ENCODE peak calls at places on chromosomes 5 and 9, in nine cellular contexts. One of them, this sample, is unnamed.

GRCh38 chr5:162248107-162248713 is 180.6 kb downstream of the GABRG2 start:
- DNase-seq in foreskin fibroblast: no peak
- DNase-seq in endothelial cell: peak
- DNase-seq in suprapubic skin: no peak
- DNase-seq in astrocyte of the cerebellum: no peak
- DNase-seq in GM12865: no peak
- DNase-seq in OCI-LY7: peak
- DNase-seq in uterus: no peak
- DNase-seq in mucosa of descending colon: no peak
- DNase-seq in this sample: no peak

GRCh38 chr5:89308606-89309040 is 425.6 kb upstream of the MEF2C start:
- DNase-seq in foreskin fibroblast: no peak
- DNase-seq in endothelial cell: no peak
- DNase-seq in suprapubic skin: no peak
- DNase-seq in astrocyte of the cerebellum: no peak
- DNase-seq in GM12865: peak
- DNase-seq in OCI-LY7: no peak
- DNase-seq in uterus: no peak
- DNase-seq in mucosa of descending colon: no peak
- DNase-seq in this sample: no peak

GRCh38 chr9:131503626-131504465 is 1.1 kb downstream of the POMT1 start:
- DNase-seq in foreskin fibroblast: peak
- DNase-seq in endothelial cell: no peak
- DNase-seq in suprapubic skin: no peak
- DNase-seq in astrocyte of the cerebellum: no peak
- DNase-seq in GM12865: peak
- DNase-seq in OCI-LY7: no peak
- DNase-seq in uterus: no peak
- DNase-seq in mucosa of descending colon: peak
- DNase-seq in this sample: no peak

GRCh38 chr5:39947657-39948056 is 522.9 kb upstream of the DAB2 start:
- DNase-seq in foreskin fibroblast: no peak
- DNase-seq in endothelial cell: no peak
- DNase-seq in suprapubic skin: no peak
- DNase-seq in astrocyte of the cerebellum: peak
- DNase-seq in GM12865: no peak
- DNase-seq in OCI-LY7: no peak
- DNase-seq in uterus: no peak
- DNase-seq in mucosa of descending colon: no peak
- DNase-seq in this sample: no peak

GRCh38 chr5:69505306-69505705 is 12.7 kb downstream of the OCLN start:
- DNase-seq in foreskin fibroblast: no peak
- DNase-seq in endothelial cell: no peak
- DNase-seq in suprapubic skin: no peak
- DNase-seq in astrocyte of the cerebellum: no peak
- DNase-seq in GM12865: no peak
- DNase-seq in OCI-LY7: no peak
- DNase-seq in uterus: no peak
- DNase-seq in mucosa of descending colon: no peak
- DNase-seq in this sample: no peak

GRCh38 chr9:131382850-131383729 is 10.8 kb upstream of the PRRC2B start:
- DNase-seq in foreskin fibroblast: peak
- DNase-seq in endothelial cell: no peak
- DNase-seq in suprapubic skin: no peak
- DNase-seq in astrocyte of the cerebellum: peak
- DNase-seq in GM12865: no peak
- DNase-seq in OCI-LY7: no peak
- DNase-seq in uterus: peak
- DNase-seq in mucosa of descending colon: no peak
- DNase-seq in this sample: no peak

GRCh38 chr5:67404261-67405100 is 207.9 kb upstream of the CD180 start:
- DNase-seq in foreskin fibroblast: peak
- DNase-seq in endothelial cell: no peak
- DNase-seq in suprapubic skin: no peak
- DNase-seq in astrocyte of the cerebellum: no peak
- DNase-seq in GM12865: no peak
- DNase-seq in OCI-LY7: no peak
- DNase-seq in uterus: no peak
- DNase-seq in mucosa of descending colon: no peak
- DNase-seq in this sample: no peak

GRCh38 chr9:122095010-122095767 is 2.1 kb upstream of the TTLL11 start:
- DNase-seq in foreskin fibroblast: peak
- DNase-seq in endothelial cell: peak
- DNase-seq in suprapubic skin: peak
- DNase-seq in astrocyte of the cerebellum: peak
- DNase-seq in GM12865: peak
- DNase-seq in OCI-LY7: peak
- DNase-seq in uterus: peak
- DNase-seq in mucosa of descending colon: peak
- DNase-seq in this sample: no peak

GRCh38 chr5:109682383-109682782 is 7.3 kb upstream of the MAN2A1 start:
- DNase-seq in foreskin fibroblast: no peak
- DNase-seq in endothelial cell: no peak
- DNase-seq in suprapubic skin: no peak
- DNase-seq in astrocyte of the cerebellum: no peak
- DNase-seq in GM12865: no peak
- DNase-seq in OCI-LY7: no peak
- DNase-seq in uterus: no peak
- DNase-seq in mucosa of descending colon: no peak
- DNase-seq in this sample: no peak

GRCh38 chr9:84897362-84898094 is 228.0 kb downstream of the NTRK2 start:
- DNase-seq in foreskin fibroblast: no peak
- DNase-seq in endothelial cell: no peak
- DNase-seq in suprapubic skin: no peak
- DNase-seq in astrocyte of the cerebellum: no peak
- DNase-seq in GM12865: no peak
- DNase-seq in OCI-LY7: no peak
- DNase-seq in uterus: no peak
- DNase-seq in mucosa of descending colon: no peak
- DNase-seq in this sample: no peak

GRCh38 chr9:70601000-70601929 is 186.8 kb upstream of the KLF9 start:
- DNase-seq in foreskin fibroblast: peak
- DNase-seq in endothelial cell: no peak
- DNase-seq in suprapubic skin: peak
- DNase-seq in astrocyte of the cerebellum: peak
- DNase-seq in GM12865: no peak
- DNase-seq in OCI-LY7: no peak
- DNase-seq in uterus: peak
- DNase-seq in mucosa of descending colon: peak
- DNase-seq in this sample: no peak

GRCh38 chr9:129998491-129999122 is 44.4 kb downstream of the FNBP1 start:
- DNase-seq in foreskin fibroblast: no peak
- DNase-seq in endothelial cell: no peak
- DNase-seq in suprapubic skin: no peak
- DNase-seq in astrocyte of the cerebellum: no peak
- DNase-seq in GM12865: peak
- DNase-seq in OCI-LY7: peak
- DNase-seq in uterus: no peak
- DNase-seq in mucosa of descending colon: no peak
- DNase-seq in this sample: no peak

GRCh38 chr5:176697929-176698520 is 50.7 kb downstream of the TSPAN17 start:
- DNase-seq in foreskin fibroblast: no peak
- DNase-seq in endothelial cell: no peak
- DNase-seq in suprapubic skin: no peak
- DNase-seq in astrocyte of the cerebellum: no peak
- DNase-seq in GM12865: no peak
- DNase-seq in OCI-LY7: no peak
- DNase-seq in uterus: no peak
- DNase-seq in mucosa of descending colon: no peak
- DNase-seq in this sample: no peak

GRCh38 chr5:177366528-177367322 is 9.0 kb downstream of the RGS14 start:
- DNase-seq in foreskin fibroblast: peak
- DNase-seq in endothelial cell: peak
- DNase-seq in suprapubic skin: peak
- DNase-seq in astrocyte of the cerebellum: peak
- DNase-seq in GM12865: no peak
- DNase-seq in OCI-LY7: no peak
- DNase-seq in uterus: peak
- DNase-seq in mucosa of descending colon: peak
- DNase-seq in this sample: peak

GRCh38 chr5:123700624-123701023 is 188.6 kb downstream of the CSNK1G3 start:
- DNase-seq in foreskin fibroblast: peak
- DNase-seq in endothelial cell: no peak
- DNase-seq in suprapubic skin: no peak
- DNase-seq in astrocyte of the cerebellum: peak
- DNase-seq in GM12865: no peak
- DNase-seq in OCI-LY7: no peak
- DNase-seq in uterus: peak
- DNase-seq in mucosa of descending colon: no peak
- DNase-seq in this sample: no peak

GRCh38 chr5:96597441-96598020 is 64.6 kb upstream of the CAST start:
- DNase-seq in foreskin fibroblast: peak
- DNase-seq in endothelial cell: no peak
- DNase-seq in suprapubic skin: no peak
- DNase-seq in astrocyte of the cerebellum: no peak
- DNase-seq in GM12865: no peak
- DNase-seq in OCI-LY7: no peak
- DNase-seq in uterus: no peak
- DNase-seq in mucosa of descending colon: no peak
- DNase-seq in this sample: no peak

GRCh38 chr5:96590796-96591195 is 71.4 kb upstream of the CAST start:
- DNase-seq in foreskin fibroblast: peak
- DNase-seq in endothelial cell: no peak
- DNase-seq in suprapubic skin: no peak
- DNase-seq in astrocyte of the cerebellum: no peak
- DNase-seq in GM12865: no peak
- DNase-seq in OCI-LY7: no peak
- DNase-seq in uterus: no peak
- DNase-seq in mucosa of descending colon: no peak
- DNase-seq in this sample: no peak

GRCh38 chr5:96601200-96601599 is 61.0 kb upstream of the CAST start:
- DNase-seq in foreskin fibroblast: no peak
- DNase-seq in endothelial cell: no peak
- DNase-seq in suprapubic skin: no peak
- DNase-seq in astrocyte of the cerebellum: no peak
- DNase-seq in GM12865: no peak
- DNase-seq in OCI-LY7: no peak
- DNase-seq in uterus: no peak
- DNase-seq in mucosa of descending colon: no peak
- DNase-seq in this sample: no peak

DNA sequence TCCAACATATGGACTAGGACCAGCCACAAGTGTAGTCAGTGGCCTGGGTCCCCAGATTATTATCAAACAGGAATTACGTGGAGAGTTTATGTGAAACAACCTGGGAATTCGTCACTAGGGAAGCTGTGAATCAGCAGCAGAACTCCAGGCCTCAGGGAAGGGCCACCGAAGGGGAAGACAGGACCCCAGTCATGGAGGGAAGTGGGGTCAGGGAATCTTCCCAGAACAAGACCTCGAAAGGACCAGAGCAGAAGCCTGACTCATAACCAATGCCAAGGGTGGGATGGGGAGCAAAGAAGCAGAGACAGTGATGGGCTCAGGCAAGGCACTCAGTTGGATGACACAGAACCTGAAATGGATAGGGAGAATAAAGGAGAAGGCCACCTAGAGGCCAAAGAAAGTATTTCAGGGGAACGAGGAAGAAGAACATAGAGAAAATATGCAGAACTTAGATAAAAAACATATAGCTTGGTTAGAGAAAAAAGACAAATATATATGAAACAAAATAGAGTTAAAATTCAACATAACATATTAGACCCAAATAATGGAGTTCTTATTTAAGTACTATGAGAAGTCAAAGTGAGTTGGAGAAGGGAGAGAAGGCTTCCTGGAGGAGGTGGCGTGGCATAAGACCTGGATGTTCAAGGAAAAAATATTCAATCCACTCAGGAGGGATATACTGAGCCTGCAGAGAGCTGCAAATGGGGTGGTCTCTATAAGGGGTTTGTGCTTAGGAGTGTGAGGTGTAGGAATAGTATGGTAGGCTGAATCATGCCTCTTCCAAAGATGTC is 66.7 kb upstream of the CAST start:
- DNase-seq in foreskin fibroblast: peak
- DNase-seq in endothelial cell: no peak
- DNase-seq in suprapubic skin: no peak
- DNase-seq in astrocyte of the cerebellum: no peak
- DNase-seq in GM12865: peak
- DNase-seq in OCI-LY7: peak
- DNase-seq in uterus: no peak
- DNase-seq in mucosa of descending colon: no peak
- DNase-seq in this sample: no peak
- TF ChIP-seq CTCF in foreskin fibroblast: peak
- TF ChIP-seq CTCF in endothelial cell: peak
- TF ChIP-seq CTCF in suprapubic skin: peak
- TF ChIP-seq CTCF in astrocyte of the cerebellum: peak
- TF ChIP-seq CTCF in GM12865: peak
- TF ChIP-seq CTCF in OCI-LY7: peak
- TF ChIP-seq CTCF in uterus: no peak
- TF ChIP-seq CTCF in mucosa of descending colon: no peak
- TF ChIP-seq CTCF in this sample: peak

GRCh38 chr9:107087256-107087655 is 195.8 kb upstream of the RAD23B start:
- DNase-seq in foreskin fibroblast: peak
- DNase-seq in endothelial cell: no peak
- DNase-seq in suprapubic skin: no peak
- DNase-seq in astrocyte of the cerebellum: no peak
- DNase-seq in GM12865: no peak
- DNase-seq in OCI-LY7: no peak
- DNase-seq in uterus: no peak
- DNase-seq in mucosa of descending colon: no peak
- DNase-seq in this sample: no peak
- TF ChIP-seq CTCF in foreskin fibroblast: no peak
- TF ChIP-seq CTCF in endothelial cell: no peak
- TF ChIP-seq CTCF in suprapubic skin: no peak
- TF ChIP-seq CTCF in astrocyte of the cerebellum: no peak
- TF ChIP-seq CTCF in GM12865: no peak
- TF ChIP-seq CTCF in OCI-LY7: no peak
- TF ChIP-seq CTCF in uterus: no peak
- TF ChIP-seq CTCF in mucosa of descending colon: no peak
- TF ChIP-seq CTCF in this sample: no peak

DNA sequence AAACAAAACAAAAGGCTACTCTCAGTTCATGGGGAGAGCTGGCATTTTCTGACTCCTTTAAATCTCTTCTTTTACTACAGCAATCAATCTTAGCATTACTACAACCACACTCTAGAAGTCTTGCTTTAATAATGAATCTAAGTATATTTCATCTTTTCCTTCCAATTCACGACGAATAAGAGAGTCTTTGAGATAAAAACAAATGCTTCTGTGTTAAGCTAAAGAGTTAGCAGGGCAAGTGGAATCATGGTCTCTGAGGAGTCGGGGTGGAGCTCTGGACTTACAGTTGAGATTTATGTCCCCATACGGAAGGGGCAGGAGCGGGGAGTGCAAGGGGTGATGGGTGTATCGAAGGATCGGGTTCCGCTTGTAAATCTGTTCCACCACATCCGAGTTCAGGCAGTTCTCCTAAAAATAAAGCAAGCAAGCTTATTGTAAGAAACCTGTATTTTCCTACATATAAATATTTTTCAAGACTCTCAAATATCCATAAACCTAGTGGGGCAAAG is 59.0 kb upstream of the RETREG1 start:
- DNase-seq in foreskin fibroblast: no peak
- DNase-seq in endothelial cell: no peak
- DNase-seq in suprapubic skin: no peak
- DNase-seq in astrocyte of the cerebellum: no peak
- DNase-seq in GM12865: no peak
- DNase-seq in OCI-LY7: no peak
- DNase-seq in uterus: no peak
- DNase-seq in mucosa of descending colon: no peak
- DNase-seq in this sample: no peak
- TF ChIP-seq CTCF in foreskin fibroblast: no peak
- TF ChIP-seq CTCF in endothelial cell: no peak
- TF ChIP-seq CTCF in suprapubic skin: no peak
- TF ChIP-seq CTCF in astrocyte of the cerebellum: no peak
- TF ChIP-seq CTCF in GM12865: no peak
- TF ChIP-seq CTCF in OCI-LY7: no peak
- TF ChIP-seq CTCF in uterus: no peak
- TF ChIP-seq CTCF in mucosa of descending colon: no peak
- TF ChIP-seq CTCF in this sample: no peak

GRCh38 chr9:35594471-35594870 is 10.6 kb upstream of the TESK1 start:
- DNase-seq in foreskin fibroblast: no peak
- DNase-seq in endothelial cell: no peak
- DNase-seq in suprapubic skin: no peak
- DNase-seq in astrocyte of the cerebellum: no peak
- DNase-seq in GM12865: no peak
- DNase-seq in OCI-LY7: no peak
- DNase-seq in uterus: no peak
- DNase-seq in mucosa of descending colon: no peak
- DNase-seq in this sample: no peak
- TF ChIP-seq CTCF in foreskin fibroblast: no peak
- TF ChIP-seq CTCF in endothelial cell: no peak
- TF ChIP-seq CTCF in suprapubic skin: no peak
- TF ChIP-seq CTCF in astrocyte of the cerebellum: no peak
- TF ChIP-seq CTCF in GM12865: no peak
- TF ChIP-seq CTCF in OCI-LY7: no peak
- TF ChIP-seq CTCF in uterus: no peak
- TF ChIP-seq CTCF in mucosa of descending colon: no peak
- TF ChIP-seq CTCF in this sample: no peak

This sample was measured in type B pancreatic cell.